ENCODE peak calls at places on chromosomes 16 and 17, in five cellular contexts. M is left ventricle myocardium inferior, H is PC-3, S is cardiac muscle cell, A is brain microvascular endothelial cell. X is an unnamed sample.
A peak's percentile ranks its signal among the peaks of the same experiment; 100 is the strongest.

GRCh38 chr16:2971134-2971984 is 2.2 kb downstream of the PAQR4 start:
- DNase-seq in H (no peak), M (no peak), A (no peak), S (no peak), X (no peak)

GRCh38 chr17:62994931-62995330 is 28.9 kb downstream of the TANC2 start:
- DNase-seq in M (no peak), S (peak; percentile 37), A (no peak), H (no peak), X (no peak)

GRCh38 chr17:30344283-30345088 is 10.6 kb upstream of the TMIGD1 start:
- DNase-seq in H (peak; percentile 73), A (no peak), M (peak; percentile 36), S (peak; percentile 70), X (no peak)

GRCh38 chr16:84331998-84332780 is 36.1 kb upstream of the ATP2C2 start:
- DNase-seq in S (no peak), H (peak; percentile 48), M (no peak), A (no peak), X (peak; percentile 41)

GRCh38 chr16:66304151-66304550 is 62.3 kb upstream of the CDH5 start:
- DNase-seq in M (no peak), A (no peak), S (no peak), H (no peak), X (no peak)

GRCh38 chr16:24409045-24409444 is 130.3 kb upstream of the RBBP6 start:
- DNase-seq in S (peak; percentile 3), H (peak; percentile 29), A (no peak), M (no peak), X (no peak)

GRCh38 chr17:44915321-44915726 is at the start of gene GFAP:
- DNase-seq in S (no peak), A (no peak), M (no peak), H (no peak), X (no peak)

GRCh38 chr17:64332502-64332901 is 58.2 kb downstream of the PECAM1 start:
- DNase-seq in S (no peak), H (peak; percentile 82), M (peak; percentile 29), A (no peak), X (no peak)

GRCh38 chr17:77842148-77842905 is 116.2 kb upstream of the TNRC6C start:
- DNase-seq in H (peak; percentile 54), A (peak; percentile 34), M (peak; percentile 8), S (no peak), X (no peak)

GRCh38 chr16:17768257-17768656 is 297.5 kb upstream of the XYLT1 start:
- DNase-seq in A (peak; percentile 80), M (no peak), H (no peak), S (no peak), X (no peak)

GRCh38 chr16:73217654-73218053 is 169.7 kb upstream of the ZFHX3 start:
- DNase-seq in M (no peak), S (no peak), A (no peak), H (no peak), X (no peak)

GRCh38 chr17:57505841-57506240 is 239.3 kb downstream of the CCDC182 start:
- DNase-seq in H (no peak), A (no peak), M (no peak), S (no peak), X (no peak)

GRCh38 chr16:90057738-90058173 is 19.4 kb downstream of the PRDM7 start:
- DNase-seq in S (no peak), H (peak; percentile 26), M (no peak), A (peak; percentile 90), X (no peak)

GRCh38 chr16:16143038-16143763 is 80.1 kb downstream of the ABCC6 start:
- DNase-seq in M (no peak), S (peak; percentile 11), A (peak; percentile 6), H (peak; percentile 14), X (no peak)

GRCh38 chr17:73533127-73533526 is 111.1 kb downstream of the SDK2 start:
- DNase-seq in H (no peak), M (peak; percentile 89), A (no peak), S (no peak), X (no peak)

GRCh38 chr17:57092779-57093178 is 7.7 kb downstream of the AKAP1 start:
- DNase-seq in H (no peak), M (no peak), S (no peak), A (no peak), X (no peak)

GRCh38 chr16:84088695-84089395 is 27.9 kb downstream of the MBTPS1 start:
- DNase-seq in A (no peak), S (no peak), M (peak; percentile 69), H (peak; percentile 8), X (no peak)

GRCh38 chr17:57801044-57801711 is 48.7 kb downstream of the MRPS23 start:
- DNase-seq in S (no peak), M (no peak), A (no peak), H (no peak), X (no peak)

GRCh38 chr17:77828749-77829539 is 129.6 kb upstream of the TNRC6C start:
- DNase-seq in A (no peak), S (no peak), M (no peak), H (no peak), X (no peak)

GRCh38 chr16:35574454-35575431 is 2115.3 kb downstream of the TP53TG3F start:
- DNase-seq in S (no peak), H (no peak), M (no peak), A (no peak), X (no peak)

GRCh38 chr17:44086364-44087311 is 16.1 kb downstream of the G6PC3 start:
- DNase-seq in M (no peak), A (peak; percentile 96), S (no peak), H (peak; percentile 92), X (peak; percentile 72)

GRCh38 chr17:77453613-77454559 is 313.1 kb downstream of the SEC14L1 start:
- DNase-seq in S (peak; percentile 67), A (no peak), H (no peak), M (no peak), X (no peak)

GRCh38 chr16:30065943-30066881 is 652 bp downstream of the ALDOA start:
- DNase-seq in A (peak; percentile 61), H (no peak), M (no peak), S (peak; percentile 37), X (no peak)

GRCh38 chr17:28298449-28298848 is 20.6 kb upstream of the TMEM97 start:
- DNase-seq in A (no peak), H (no peak), S (no peak), M (no peak), X (no peak)

GRCh38 chr16:65624696-65625095 is 502.8 kb upstream of the CDH11 start:
- DNase-seq in H (no peak), S (no peak), M (no peak), A (no peak), X (no peak)

GRCh38 chr17:34607917-34608316 is 28.5 kb downstream of the TMEM132E start:
- DNase-seq in S (no peak), A (no peak), M (no peak), H (no peak), X (no peak)
- TF ChIP-seq CTCF in S (no peak), A (no peak), M (no peak), H (no peak), X (no peak)

GRCh38 chr17:66966529-66967418 is 2.3 kb downstream of the CACNG4 start:
- DNase-seq in H (no peak), S (no peak), A (no peak), M (no peak), X (no peak)

GRCh38 chr17:66965801-66966528 is 1.5 kb downstream of the CACNG4 start:
- DNase-seq in A (no peak), H (peak; percentile 29), M (no peak), S (peak; percentile 65), X (no peak)

GRCh38 chr17:66963521-66964082 is 905 bp upstream of the CACNG4 start:
- DNase-seq in A (no peak), M (no peak), H (no peak), S (no peak), X (no peak)

GRCh38 chr17:66964083-66964771 is at the start of gene CACNG4:
- DNase-seq in S (peak; percentile 31), A (no peak), H (no peak), M (no peak), X (no peak)

DNA sequence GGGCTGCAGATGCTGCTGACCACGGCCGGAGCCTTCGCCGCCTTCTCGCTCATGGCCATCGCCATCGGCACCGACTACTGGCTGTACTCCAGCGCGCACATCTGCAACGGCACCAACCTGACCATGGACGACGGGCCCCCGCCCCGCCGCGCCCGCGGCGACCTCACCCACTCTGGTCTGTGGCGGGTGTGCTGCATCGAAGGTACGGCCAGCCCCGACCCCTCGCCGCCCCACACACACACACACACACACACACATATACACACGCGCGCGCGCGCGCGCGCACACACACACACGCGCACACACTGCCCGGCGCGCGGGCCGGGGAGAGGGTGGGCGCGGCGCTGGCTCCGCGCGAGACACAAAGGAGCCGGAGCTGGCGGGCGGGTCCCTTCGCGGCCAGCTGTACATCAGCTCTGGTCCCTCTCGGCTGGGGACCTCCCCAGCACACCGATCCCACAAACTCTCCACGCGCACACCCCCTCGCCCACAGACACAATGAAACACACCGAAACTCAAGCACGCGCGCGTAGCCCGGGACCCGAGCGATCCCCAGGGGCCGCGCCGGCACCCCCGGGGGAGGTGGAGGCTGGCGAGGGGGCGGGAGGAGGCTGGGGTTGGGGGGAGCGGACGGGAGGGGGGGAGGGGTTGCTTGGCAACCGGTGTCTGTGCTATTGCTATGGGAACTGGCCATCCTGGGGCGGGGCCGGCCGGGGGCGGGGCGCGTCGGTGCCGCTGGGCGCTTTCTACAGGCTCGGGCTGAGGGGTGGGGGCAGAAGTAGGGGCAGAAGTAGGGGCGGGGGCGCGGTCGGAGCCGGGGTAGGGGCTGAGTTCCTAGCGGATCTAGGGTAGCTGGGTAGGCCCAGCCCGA is 658 bp downstream of the CACNG4 start:
- DNase-seq in H (peak; percentile 34), S (peak; percentile 47), A (no peak), M (no peak), X (no peak)
- H3K4me3 ChIP-seq in H (peak overlapping the region; percentile 71), S (peak overlapping the region; percentile 19), A (peak overlapping the region; percentile 39), M (peak overlapping the region; percentile 62), X (peak overlapping the region; percentile 21)

DNA sequence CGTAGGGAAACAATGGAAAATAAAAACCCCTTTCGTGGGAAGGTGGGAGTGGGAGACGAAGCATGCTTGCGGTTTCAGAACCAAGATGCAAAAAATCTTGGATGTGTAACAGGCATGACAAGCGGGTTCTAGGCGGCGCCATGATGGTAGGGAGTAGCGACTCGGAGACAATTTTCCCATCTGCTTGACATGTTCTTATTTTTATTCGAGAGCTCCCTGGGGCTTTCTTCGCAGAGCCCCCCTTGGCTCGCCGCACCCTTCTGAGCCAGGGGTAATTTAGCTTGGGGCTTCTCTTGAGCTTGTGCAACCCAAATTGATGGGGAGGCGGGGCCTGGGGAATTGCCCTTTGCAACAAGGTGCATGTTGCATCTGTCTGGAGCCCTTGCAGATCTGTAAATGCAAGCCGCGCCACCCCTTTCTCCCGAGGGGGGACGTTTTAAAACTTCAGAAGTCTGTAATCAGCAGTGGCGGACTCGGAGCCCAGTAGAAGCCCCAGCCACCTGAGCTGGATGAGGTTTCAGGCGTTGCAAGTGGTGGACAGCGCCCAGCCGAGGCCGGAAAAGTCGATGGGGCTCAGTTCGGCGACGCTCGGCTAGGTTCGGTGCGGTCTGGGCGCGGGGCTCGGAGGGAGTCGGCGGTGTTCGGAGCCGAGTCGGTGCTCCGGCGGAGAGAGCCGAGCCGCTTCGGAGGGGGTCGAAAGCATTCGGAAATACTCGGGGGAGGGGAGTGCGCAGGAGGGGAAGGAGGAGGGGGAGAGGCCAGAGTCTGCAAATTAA is 2.9 kb downstream of the GNAO1 start:
- DNase-seq in A (peak; percentile 54), H (no peak), M (peak; percentile 87), S (peak; percentile 97), X (peak; percentile 34)
- H3K27me3 ChIP-seq in A (peaks cover 55% of the 10 kb centered on the region), H (peaks cover 81% of the 10 kb centered on the region), M (peaks cover 41% of the 10 kb centered on the region), S (peaks cover 45% of the 10 kb centered on the region), X (peaks cover 58% of the 10 kb centered on the region)

GRCh38 chr17:17729620-17730249 is 48.5 kb downstream of the RAI1 start:
- DNase-seq in H (peak; percentile 76), S (peak; percentile 45), A (no peak), M (no peak), X (no peak)
- TF ChIP-seq CTCF in H (peak; percentile 91), S (peak; percentile 51), A (peak; percentile 76), M (peak; percentile 63), X (peak; percentile 73)

X was measured in kidney epithelial cell.